ENCODE peak calls at places on chromosomes 16 and 17, in five cellular contexts. F, U, D, V and H are unnamed samples.
A peak's percentile ranks its signal among the peaks of the same experiment; 100 is the strongest.

GRCh38 chr16:72064361-72064894 is 1.4 kb downstream of the HPR start:
- DNase-seq in D (no peak), U (no peak), V (no peak), F (no peak), H (no peak)

GRCh38 chr17:45241315-45242011 is 19.8 kb downstream of the FMNL1 start:
- DNase-seq in V (no peak), F (no peak), D (no peak), U (no peak), H (no peak)

GRCh38 chr16:24129412-24129918 is 126.7 kb upstream of the CACNG3 start:
- DNase-seq in F (no peak), D (no peak), V (no peak), U (no peak), H (no peak)

GRCh38 chr16:17291289-17291688 is 179.5 kb downstream of the XYLT1 start:
- DNase-seq in V (no peak), F (no peak), D (no peak), U (no peak), H (no peak)

GRCh38 chr16:86877835-86878234 is 299.5 kb downstream of the FOXL1 start:
- DNase-seq in D (no peak), V (no peak), U (no peak), F (no peak), H (no peak)

GRCh38 chr17:34892864-34893263 is 68.4 kb downstream of the CCT6B start:
- DNase-seq in U (no peak), V (no peak), D (peak; percentile 14), F (no peak), H (no peak)

GRCh38 chr17:81579298-81579697 is 27.1 kb upstream of the FAAP100 start:
- DNase-seq in F (no peak), U (no peak), D (no peak), V (no peak), H (no peak)

GRCh38 chr16:57479422-57480126 is 6.7 kb downstream of the DOK4 start:
- DNase-seq in F (peak; percentile 96), U (peak; percentile 31), V (no peak), D (peak; percentile 82), H (peak; percentile 74)

GRCh38 chr16:50152386-50152806 is 710 bp upstream of the TENT4B start:
- DNase-seq in F (no peak), D (peak; percentile 43), V (peak; percentile 53), U (peak; percentile 48), H (no peak)

GRCh38 chr16:85545227-85545818 is 67.8 kb upstream of the GSE1 start:
- DNase-seq in F (no peak), U (no peak), V (no peak), D (no peak), H (no peak)

GRCh38 chr17:10120749-10121148 is 77.7 kb downstream of the GAS7 start:
- DNase-seq in U (no peak), F (peak; percentile 50), V (no peak), D (no peak), H (no peak)

GRCh38 chr16:85392756-85393673 is 220.1 kb upstream of the GSE1 start:
- DNase-seq in F (no peak), V (peak; percentile 22), U (no peak), D (no peak), H (peak; percentile 49)

GRCh38 chr16:88430524-88431446 is 22.3 kb upstream of the ZFPM1 start:
- DNase-seq in D (peak; percentile 42), F (no peak), V (no peak), U (no peak), H (peak; percentile 89)

GRCh38 chr16:89607937-89608740 is 5.3 kb upstream of the DPEP1 start:
- DNase-seq in D (no peak), V (no peak), U (no peak), F (no peak), H (no peak)

GRCh38 chr17:8918811-8919210 is 46.7 kb downstream of the PIK3R5 start:
- DNase-seq in F (no peak), D (peak; percentile 66), V (no peak), U (no peak), H (no peak)

GRCh38 chr16:30437511-30438046 is 7.7 kb upstream of the DCTPP1 start:
- DNase-seq in F (no peak), D (no peak), U (no peak), V (no peak), H (no peak)

GRCh38 chr17:61878984-61879612 is 15.8 kb upstream of the BRIP1 start:
- DNase-seq in F (no peak), V (peak; percentile 56), U (no peak), D (peak; percentile 11), H (no peak)

GRCh38 chr16:1575578-1575977 is 36.3 kb downstream of the IFT140 start:
- DNase-seq in F (peak; percentile 22), D (no peak), V (no peak), U (no peak), H (no peak)

GRCh38 chr17:74165811-74166365 is 37.6 kb upstream of the RPL38 start:
- DNase-seq in V (no peak), F (no peak), D (no peak), U (no peak), H (no peak)

GRCh38 chr17:82200743-82201497 is 11.7 kb downstream of the CCDC57 start:
- DNase-seq in V (no peak), D (peak; percentile 13), U (no peak), F (peak; percentile 54), H (no peak)

GRCh38 chr16:5882087-5882661 is 784.6 kb upstream of the EEF2KMT start:
- DNase-seq in U (no peak), D (no peak), F (no peak), V (no peak), H (no peak)

GRCh38 chr17:55710410-55710809 is 12.3 kb downstream of the TMEM100 start:
- DNase-seq in V (no peak), F (no peak), D (peak; percentile 43), U (no peak), H (no peak)

GRCh38 chr17:19757536-19758180 is 9.6 kb upstream of the ALDH3A1 start:
- DNase-seq in F (peak; percentile 74), V (peak; percentile 17), U (no peak), D (no peak), H (peak; percentile 41)

GRCh38 chr16:2856061-2856670 is 1.8 kb downstream of the PRSS22 start:
- DNase-seq in V (no peak), F (peak; percentile 89), U (peak; percentile 22), D (no peak), H (peak; percentile 56)

GRCh38 chr16:4411684-4412083 is 4.7 kb downstream of the CORO7 start:
- DNase-seq in F (peak; percentile 41), V (no peak), U (peak; percentile 32), D (peak; percentile 62), H (peak; percentile 71)

GRCh38 chr16:4410335-4411075 is 5.9 kb downstream of the CORO7 start:
- DNase-seq in F (peak; percentile 91), D (peak; percentile 94), V (peak; percentile 53), U (peak; percentile 53), H (no peak)

GRCh38 chr16:4408323-4408690 is 8.1 kb downstream of the CORO7 start:
- DNase-seq in D (no peak), V (no peak), F (no peak), U (no peak), H (no peak)

GRCh38 chr16:4407543-4408322 is 8.7 kb downstream of the CORO7 start:
- DNase-seq in U (peak; percentile 38), D (peak; percentile 57), V (no peak), F (peak; percentile 86), H (no peak)

DNA sequence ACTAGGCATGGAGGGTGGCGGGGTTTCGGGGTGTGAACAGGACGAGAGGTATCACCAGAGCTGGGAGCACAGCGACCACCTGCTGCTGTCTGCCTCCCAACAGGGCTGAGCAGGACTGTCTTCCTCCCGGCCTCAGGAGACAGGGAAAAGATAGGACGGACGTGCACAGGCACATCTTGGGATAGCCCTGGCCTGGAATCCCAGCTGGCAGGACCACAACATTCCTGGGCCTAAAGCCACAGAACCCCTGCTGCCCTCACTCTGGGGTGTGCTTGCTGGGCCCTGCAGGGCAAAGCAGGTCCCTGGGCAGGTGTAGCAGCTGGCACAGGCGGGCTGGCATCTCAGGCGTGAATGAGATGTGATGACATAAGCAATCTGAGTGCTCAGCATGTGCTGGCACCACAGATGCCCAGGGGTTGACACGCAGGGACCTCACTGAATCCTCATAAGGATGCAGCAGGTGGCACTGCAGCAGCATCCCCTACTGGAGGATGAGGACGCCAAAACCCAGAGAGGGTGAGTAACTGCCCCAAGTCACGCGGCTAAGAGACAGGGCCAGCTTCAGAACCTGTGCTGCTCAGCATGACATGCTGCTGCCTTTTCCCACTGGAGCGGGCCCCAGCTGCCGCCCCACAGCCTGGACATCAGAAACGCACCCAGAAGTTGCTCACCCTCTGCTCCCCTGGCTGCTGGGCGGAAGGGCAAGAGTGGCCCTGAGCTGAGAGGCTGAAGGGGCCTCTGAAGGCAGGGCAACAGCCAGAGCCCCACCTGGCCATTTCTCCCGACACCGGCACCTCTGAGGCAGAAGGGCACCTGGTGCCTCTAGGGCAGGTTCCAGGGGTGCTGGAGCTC is 7.1 kb downstream of the CORO7 start:
- DNase-seq in V (peak; percentile 21), F (peak; percentile 87), U (peak; percentile 49), D (no peak), H (peak; percentile 71)
- TF ChIP-seq CTCF in V (no peak), F (no peak), U (no peak), D (no peak), H (no peak)

GRCh38 chr17:36940313-36941264 is 3.3 kb downstream of the LHX1 start:
- DNase-seq in V (no peak), F (peak; percentile 90), D (no peak), U (no peak), H (no peak)
- H3K4me1 ChIP-seq in V (peaks cover 27% of the 10 kb centered on the region), F (no peaks in the 10 kb centered on the region), D (peaks cover 10% of the 10 kb centered on the region), U (peaks cover 58% of the 10 kb centered on the region), H (peaks cover 59% of the 10 kb centered on the region)

GRCh38 chr17:41678411-41678906 is 10.2 kb upstream of the EIF1 start:
- DNase-seq in D (no peak), F (no peak), U (no peak), V (no peak), H (no peak)

GRCh38 chr17:41678907-41679739 is 9.6 kb upstream of the EIF1 start:
- DNase-seq in F (no peak), U (peak; percentile 48), D (peak; percentile 66), V (no peak), H (no peak)

GRCh38 chr17:41672153-41672552 is 16.5 kb upstream of the EIF1 start:
- DNase-seq in V (no peak), D (no peak), U (no peak), F (no peak), H (no peak)

GRCh38 chr17:41679740-41680425 is 8.8 kb upstream of the EIF1 start:
- DNase-seq in V (no peak), F (no peak), U (no peak), D (no peak), H (no peak)

DNA sequence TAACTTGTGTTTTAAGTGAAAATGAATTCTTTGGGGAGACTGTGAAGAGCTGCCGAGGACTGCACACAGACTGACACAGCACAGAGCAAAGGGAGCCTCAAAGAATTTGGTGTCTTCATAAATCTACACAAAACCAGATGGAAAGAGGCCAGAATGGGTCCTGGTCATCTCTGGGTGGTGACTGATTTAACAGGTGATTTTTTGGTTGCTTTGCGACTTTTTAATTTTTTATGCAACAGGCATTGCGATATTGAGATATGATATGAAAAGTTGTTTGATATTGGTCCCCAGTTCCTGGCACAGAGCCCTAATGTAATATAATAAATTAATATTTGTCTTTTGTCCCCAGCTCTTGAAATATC is 12.6 kb upstream of the EIF1 start:
- DNase-seq in F (no peak), U (no peak), D (no peak), V (no peak), H (no peak)
- TF ChIP-seq CTCF in F (no peak), U (no peak), D (no peak), V (no peak), H (no peak)

DNA sequence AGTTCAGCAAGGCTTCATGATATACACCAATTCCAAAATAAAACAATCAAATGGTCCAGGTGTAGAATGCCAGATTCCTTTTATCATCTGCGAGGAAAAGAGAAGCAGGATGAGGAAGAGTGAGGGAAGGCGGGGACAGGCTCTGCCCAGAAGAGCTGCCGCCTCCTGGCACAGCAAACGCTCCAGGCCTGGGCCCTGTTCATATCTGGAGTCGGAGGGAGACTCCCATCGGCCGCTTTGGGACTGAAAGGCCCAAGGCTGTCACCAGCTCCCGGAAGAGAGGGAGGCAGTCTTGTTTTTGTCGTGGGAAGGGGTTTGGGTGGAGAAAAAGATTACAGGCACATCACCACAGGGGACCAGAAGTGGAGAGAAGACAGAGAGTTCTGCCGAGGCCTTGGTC is 29.0 kb upstream of the SLC25A19 start:
- DNase-seq in V (no peak), F (peak; percentile 9), D (no peak), U (no peak), H (peak; percentile 65)
- H3K4me1 ChIP-seq in V (peaks cover 31% of the 10 kb centered on the region), F (peaks cover 9% of the 10 kb centered on the region), D (no peaks in the 10 kb centered on the region), U (peaks cover 1% of the 10 kb centered on the region), H (peaks cover 92% of the 10 kb centered on the region)